ENCODE peak calls at places on chromosomes 16 and 17, in four cellular contexts. One of them, this sample, is unnamed.

GRCh38 chr16:90057738-90058173 is 19.4 kb downstream of the PRDM7 start:
- DNase-seq in heart left ventricle: no peak
- DNase-seq in astrocyte of the cerebellum: no peak
- DNase-seq in thoracic aorta: no peak
- DNase-seq in this sample: peak; percentile 16

GRCh38 chr16:56691885-56692284 is 9.6 kb downstream of the MT1X start:
- DNase-seq in thoracic aorta: no peak
- DNase-seq in heart left ventricle: peak; percentile 54
- DNase-seq in astrocyte of the cerebellum: no peak
- DNase-seq in this sample: no peak

GRCh38 chr17:27370776-27371175 is 76.9 kb downstream of the WSB1 start:
- DNase-seq in heart left ventricle: no peak
- DNase-seq in thoracic aorta: no peak
- DNase-seq in astrocyte of the cerebellum: no peak
- DNase-seq in this sample: no peak

GRCh38 chr17:17924857-17925250 is 47.3 kb downstream of the TOM1L2 start:
- DNase-seq in heart left ventricle: no peak
- DNase-seq in thoracic aorta: no peak
- DNase-seq in astrocyte of the cerebellum: no peak
- DNase-seq in this sample: no peak

GRCh38 chr17:57902117-57902799 is 52.4 kb upstream of the MRPS23 start:
- DNase-seq in heart left ventricle: no peak
- DNase-seq in astrocyte of the cerebellum: no peak
- DNase-seq in thoracic aorta: no peak
- DNase-seq in this sample: no peak

GRCh38 chr17:50690887-50691549 is 16.7 kb downstream of the ANKRD40 start:
- DNase-seq in thoracic aorta: no peak
- DNase-seq in heart left ventricle: no peak
- DNase-seq in astrocyte of the cerebellum: no peak
- DNase-seq in this sample: no peak

GRCh38 chr17:17146791-17147406 is 59.2 kb downstream of the PLD6 start:
- DNase-seq in astrocyte of the cerebellum: no peak
- DNase-seq in heart left ventricle: no peak
- DNase-seq in thoracic aorta: no peak
- DNase-seq in this sample: no peak

GRCh38 chr17:70947215-70947614 is 777.9 kb downstream of the KCNJ2 start:
- DNase-seq in thoracic aorta: no peak
- DNase-seq in heart left ventricle: no peak
- DNase-seq in astrocyte of the cerebellum: no peak
- DNase-seq in this sample: no peak

GRCh38 chr17:37490638-37491614 is 1.2 kb downstream of the DUSP14 start:
- DNase-seq in heart left ventricle: peak; percentile 57
- DNase-seq in thoracic aorta: no peak
- DNase-seq in astrocyte of the cerebellum: peak; percentile 76
- DNase-seq in this sample: no peak

GRCh38 chr16:80776856-80777255 is 27.5 kb downstream of the CDYL2 start:
- DNase-seq in astrocyte of the cerebellum: no peak
- DNase-seq in heart left ventricle: no peak
- DNase-seq in thoracic aorta: no peak
- DNase-seq in this sample: no peak

GRCh38 chr17:54924405-54924804 is 23.8 kb downstream of the TOM1L1 start:
- DNase-seq in astrocyte of the cerebellum: no peak
- DNase-seq in thoracic aorta: no peak
- DNase-seq in heart left ventricle: no peak
- DNase-seq in this sample: no peak

GRCh38 chr17:39647242-39647641 is 10.3 kb downstream of the STARD3 start:
- DNase-seq in thoracic aorta: no peak
- DNase-seq in heart left ventricle: no peak
- DNase-seq in astrocyte of the cerebellum: no peak
- DNase-seq in this sample: no peak

GRCh38 chr17:64781013-64781392 is 118.9 kb upstream of the SMURF2 start:
- DNase-seq in astrocyte of the cerebellum: no peak
- DNase-seq in thoracic aorta: no peak
- DNase-seq in heart left ventricle: no peak
- DNase-seq in this sample: no peak

GRCh38 chr17:21373034-21373433 is 3.1 kb upstream of the KCNJ12 start:
- DNase-seq in astrocyte of the cerebellum: no peak
- DNase-seq in thoracic aorta: no peak
- DNase-seq in heart left ventricle: no peak
- DNase-seq in this sample: no peak

GRCh38 chr16:68417711-68418301 is 30.5 kb downstream of the SMPD3 start:
- DNase-seq in astrocyte of the cerebellum: no peak
- DNase-seq in thoracic aorta: no peak
- DNase-seq in heart left ventricle: no peak
- DNase-seq in this sample: no peak

GRCh38 chr17:49696233-49696761 is 11.5 kb downstream of the SLC35B1 start:
- DNase-seq in astrocyte of the cerebellum: no peak
- DNase-seq in heart left ventricle: no peak
- DNase-seq in thoracic aorta: no peak
- DNase-seq in this sample: no peak

GRCh38 chr16:77946834-77947233 is 75.5 kb upstream of the CLEC3A start:
- DNase-seq in thoracic aorta: no peak
- DNase-seq in heart left ventricle: no peak
- DNase-seq in astrocyte of the cerebellum: no peak
- DNase-seq in this sample: no peak

GRCh38 chr16:12098429-12099310 is 122.1 kb downstream of the SNX29 start:
- DNase-seq in astrocyte of the cerebellum: no peak
- DNase-seq in heart left ventricle: no peak
- DNase-seq in thoracic aorta: no peak
- DNase-seq in this sample: no peak

GRCh38 chr17:47852113-47852949 is 1.4 kb upstream of the SP6 start:
- DNase-seq in astrocyte of the cerebellum: no peak
- DNase-seq in thoracic aorta: no peak
- DNase-seq in heart left ventricle: peak; percentile 5
- DNase-seq in this sample: no peak

GRCh38 chr17:60959011-60959410 is 281.4 kb downstream of the BCAS3 start:
- DNase-seq in thoracic aorta: no peak
- DNase-seq in astrocyte of the cerebellum: no peak
- DNase-seq in heart left ventricle: no peak
- DNase-seq in this sample: no peak

GRCh38 chr16:5633845-5634440 is 536.3 kb upstream of the EEF2KMT start:
- DNase-seq in thoracic aorta: no peak
- DNase-seq in astrocyte of the cerebellum: peak; percentile 6
- DNase-seq in heart left ventricle: no peak
- DNase-seq in this sample: no peak
- TF ChIP-seq CTCF in thoracic aorta: no peak
- TF ChIP-seq CTCF in astrocyte of the cerebellum: peak; percentile 56
- TF ChIP-seq CTCF in heart left ventricle: peak; percentile 55
- TF ChIP-seq CTCF in this sample: peak; percentile 18

GRCh38 chr16:87422106-87422505 is 30.0 kb downstream of the MAP1LC3B start:
- DNase-seq in heart left ventricle: no peak
- DNase-seq in thoracic aorta: no peak
- DNase-seq in astrocyte of the cerebellum: no peak
- DNase-seq in this sample: no peak
- H3K4me3 ChIP-seq in heart left ventricle: no peak overlapping the region
- H3K4me3 ChIP-seq in thoracic aorta: no peak overlapping the region
- H3K4me3 ChIP-seq in astrocyte of the cerebellum: no peak overlapping the region
- H3K4me3 ChIP-seq in this sample: no peak overlapping the region

GRCh38 chr17:65998675-65999074 is 193.3 kb downstream of the CEP112 start:
- DNase-seq in thoracic aorta: no peak
- DNase-seq in heart left ventricle: no peak
- DNase-seq in astrocyte of the cerebellum: no peak
- DNase-seq in this sample: no peak
- TF ChIP-seq CTCF in thoracic aorta: no peak
- TF ChIP-seq CTCF in heart left ventricle: no peak
- TF ChIP-seq CTCF in astrocyte of the cerebellum: no peak
- TF ChIP-seq CTCF in this sample: no peak

GRCh38 chr16:28061702-28062101 is 1.8 kb downstream of the GSG1L start:
- DNase-seq in heart left ventricle: no peak
- DNase-seq in thoracic aorta: no peak
- DNase-seq in astrocyte of the cerebellum: no peak
- DNase-seq in this sample: no peak

GRCh38 chr16:28063047-28063521 is 430 bp downstream of the GSG1L start:
- DNase-seq in thoracic aorta: no peak
- DNase-seq in heart left ventricle: no peak
- DNase-seq in astrocyte of the cerebellum: no peak
- DNase-seq in this sample: no peak

GRCh38 chr16:28064150-28064549 is 636 bp upstream of the GSG1L start:
- DNase-seq in thoracic aorta: no peak
- DNase-seq in heart left ventricle: no peak
- DNase-seq in astrocyte of the cerebellum: no peak
- DNase-seq in this sample: no peak

GRCh38 chr16:28063611-28064061 is at the start of gene GSG1L:
- DNase-seq in astrocyte of the cerebellum: no peak
- DNase-seq in heart left ventricle: no peak
- DNase-seq in thoracic aorta: no peak
- DNase-seq in this sample: no peak

GRCh38 chr16:28062261-28063046 is 1.1 kb downstream of the GSG1L start:
- DNase-seq in thoracic aorta: no peak
- DNase-seq in astrocyte of the cerebellum: no peak
- DNase-seq in heart left ventricle: no peak
- DNase-seq in this sample: no peak
- H3K4me3 ChIP-seq in thoracic aorta: peak overlapping the region; percentile 72
- H3K4me3 ChIP-seq in astrocyte of the cerebellum: peak overlapping the region; percentile 26
- H3K4me3 ChIP-seq in heart left ventricle: peak overlapping the region; percentile 18
- H3K4me3 ChIP-seq in this sample: no peak overlapping the region

DNA sequence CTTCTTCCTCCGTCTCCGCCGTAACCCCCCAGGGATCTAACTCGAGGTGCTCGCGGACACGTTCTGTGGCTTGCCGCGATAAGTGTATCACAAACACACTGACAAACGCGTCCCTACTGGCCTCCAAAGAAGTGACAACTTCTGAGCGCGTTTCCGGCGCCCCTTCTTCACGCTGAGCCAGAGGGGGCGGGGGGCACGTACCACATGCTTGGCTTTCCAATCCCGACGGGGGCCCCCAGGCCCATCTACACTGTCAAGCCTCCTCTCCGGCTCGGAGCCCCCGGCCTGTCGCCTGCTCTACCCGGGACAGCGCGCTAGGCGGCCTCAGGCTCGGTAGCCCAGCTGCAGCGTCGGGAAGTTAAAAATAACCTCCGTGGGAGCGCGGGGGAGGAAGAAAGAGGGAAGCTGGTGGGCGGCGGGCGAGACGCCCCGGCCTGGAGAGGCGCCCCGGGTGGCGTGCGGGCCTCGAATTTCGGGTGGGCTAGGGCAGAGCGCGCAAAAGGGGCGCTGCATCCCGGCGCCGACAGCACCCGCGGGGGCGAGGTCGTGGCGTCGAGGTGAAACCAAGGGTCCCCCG is 676 bp upstream of the SPHK1 start:
- DNase-seq in heart left ventricle: peak; percentile 78
- DNase-seq in thoracic aorta: no peak
- DNase-seq in astrocyte of the cerebellum: no peak
- DNase-seq in this sample: no peak
- TF ChIP-seq CTCF in heart left ventricle: peak; percentile 48
- TF ChIP-seq CTCF in thoracic aorta: peak; percentile 39
- TF ChIP-seq CTCF in astrocyte of the cerebellum: peak; percentile 24
- TF ChIP-seq CTCF in this sample: peak; percentile 31

GRCh38 chr16:2019919-2020831 is 590 bp downstream of the NPW start:
- DNase-seq in heart left ventricle: no peak
- DNase-seq in astrocyte of the cerebellum: no peak
- DNase-seq in thoracic aorta: no peak
- DNase-seq in this sample: no peak
- H3K4me3 ChIP-seq in heart left ventricle: no peak overlapping the region
- H3K4me3 ChIP-seq in astrocyte of the cerebellum: peak overlapping the region; percentile 26
- H3K4me3 ChIP-seq in thoracic aorta: no peak overlapping the region
- H3K4me3 ChIP-seq in this sample: peak overlapping the region; percentile 4

DNA sequence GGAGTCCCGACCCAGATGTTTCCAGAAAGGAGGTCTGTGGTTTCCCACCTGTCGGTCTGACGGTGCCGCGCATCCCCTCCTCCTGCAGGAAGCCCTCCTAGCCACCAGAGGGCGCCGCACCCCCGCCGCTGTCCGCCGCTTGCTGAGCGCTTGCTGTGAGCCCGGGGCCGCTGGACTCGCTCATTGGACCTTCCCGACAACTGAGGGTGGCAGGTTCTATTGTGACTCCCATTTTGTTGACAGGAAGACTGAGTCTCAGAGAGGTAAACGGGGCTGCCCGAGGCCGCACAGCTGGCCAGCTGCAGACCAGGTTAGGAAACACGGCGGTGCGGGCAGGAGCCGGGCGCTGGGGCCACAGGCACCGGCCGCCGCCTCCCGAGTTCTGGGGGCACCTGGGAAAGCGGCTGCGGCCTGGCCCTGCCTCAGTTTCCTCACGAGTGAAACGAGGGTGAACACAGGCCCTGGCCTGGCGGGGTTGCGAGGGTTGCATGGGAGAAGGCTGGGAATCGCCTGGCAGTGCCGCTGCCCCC is 191.1 kb upstream of the CIBAR2 start:
- DNase-seq in heart left ventricle: peak; percentile 65
- DNase-seq in thoracic aorta: no peak
- DNase-seq in astrocyte of the cerebellum: no peak
- DNase-seq in this sample: no peak
- TF ChIP-seq CTCF in heart left ventricle: peak; percentile 94
- TF ChIP-seq CTCF in thoracic aorta: peak; percentile 97
- TF ChIP-seq CTCF in astrocyte of the cerebellum: peak; percentile 86
- TF ChIP-seq CTCF in this sample: peak; percentile 54

GRCh38 chr16:668519-669171 is 713 bp downstream of the RHOT2 start:
- DNase-seq in thoracic aorta: no peak
- DNase-seq in astrocyte of the cerebellum: no peak
- DNase-seq in heart left ventricle: no peak
- DNase-seq in this sample: no peak

GRCh38 chr16:667780-668518 is at the start of gene RHOT2:
- DNase-seq in heart left ventricle: peak; percentile 95
- DNase-seq in thoracic aorta: peak; percentile 72
- DNase-seq in astrocyte of the cerebellum: peak; percentile 68
- DNase-seq in this sample: peak; percentile 55

GRCh38 chr16:669666-670065 is 1.7 kb downstream of the RHOT2 start:
- DNase-seq in astrocyte of the cerebellum: no peak
- DNase-seq in heart left ventricle: no peak
- DNase-seq in thoracic aorta: no peak
- DNase-seq in this sample: no peak

GRCh38 chr16:666572-666971 is 1.4 kb upstream of the RHOT2 start:
- DNase-seq in heart left ventricle: no peak
- DNase-seq in astrocyte of the cerebellum: no peak
- DNase-seq in thoracic aorta: no peak
- DNase-seq in this sample: no peak

GRCh38 chr16:667113-667779 is 686 bp upstream of the RHOT2 start:
- DNase-seq in heart left ventricle: no peak
- DNase-seq in astrocyte of the cerebellum: no peak
- DNase-seq in thoracic aorta: no peak
- DNase-seq in this sample: no peak
- H3K4me3 ChIP-seq in heart left ventricle: no peak overlapping the region
- H3K4me3 ChIP-seq in astrocyte of the cerebellum: no peak overlapping the region
- H3K4me3 ChIP-seq in thoracic aorta: peak overlapping the region; percentile 91
- H3K4me3 ChIP-seq in this sample: no peak overlapping the region

This sample was measured in AG04450.